ENCODE peak calls at places on chromosomes 13 and 19, in five cellular contexts. H is A172; U is WTC11; Z is stimulated activated CD4-positive, alpha-beta T cell treated with anti-CD3 and anti-CD28 coated beads, Interleukin-4, amount 100 ng/mL, for 4 hours; T is globus pallidus. P is an unnamed sample.

GRCh38 chr13:77026783-77027621 is at the start of gene FBXL3:
- DNase-seq in U (peak; percentile 75), H (peak; percentile 73), T (peak; percentile 86), Z (peak; percentile 77), P (peak; percentile 83)

GRCh38 chr19:51394045-51394836 is 3.9 kb upstream of the C19orf84 start:
- DNase-seq in T (peak; percentile 95), H (peak; percentile 96), U (peak; percentile 98), Z (peak; percentile 80), P (peak; percentile 100)

GRCh38 chr19:54136864-54137113 is 773 bp upstream of the CNOT3 start:
- DNase-seq in T (no peak), H (no peak), Z (no peak), U (no peak), P (no peak)

GRCh38 chr13:44413095-44413494 is 39.5 kb downstream of the SERP2 start:
- DNase-seq in U (no peak), T (no peak), H (no peak), Z (no peak), P (no peak)

GRCh38 chr19:49676136-49676689 is 858 bp upstream of the PRMT1 start:
- DNase-seq in H (peak; percentile 96), Z (peak; percentile 48), U (peak; percentile 73), T (no peak), P (peak; percentile 96)

GRCh38 chr13:106241974-106242373 is 293.5 kb downstream of the EFNB2 start:
- DNase-seq in Z (no peak), H (no peak), U (no peak), T (no peak), P (peak; percentile 31)

GRCh38 chr13:45257638-45258338 is 56.9 kb upstream of the KCTD4 start:
- DNase-seq in Z (no peak), H (peak; percentile 34), T (no peak), U (no peak), P (no peak)

GRCh38 chr13:46622013-46622917 is 69.3 kb downstream of the LRCH1 start:
- DNase-seq in T (no peak), U (no peak), Z (no peak), H (no peak), P (no peak)

GRCh38 chr19:58328999-58329398 is 2.2 kb downstream of the ZSCAN22 start:
- DNase-seq in T (no peak), Z (no peak), H (no peak), U (peak; percentile 77), P (peak; percentile 86)

GRCh38 chr19:31520633-31521032 is 171.4 kb upstream of the TSHZ3 start:
- DNase-seq in T (no peak), H (no peak), Z (no peak), U (no peak), P (no peak)

GRCh38 chr13:113933901-113934300 is 40.0 kb downstream of the C13orf46 start:
- DNase-seq in H (no peak), Z (no peak), U (no peak), T (no peak), P (no peak)

GRCh38 chr13:39415003-39415402 is 188.0 kb downstream of the LHFPL6 start:
- DNase-seq in Z (no peak), H (no peak), U (no peak), T (peak; percentile 37), P (no peak)

GRCh38 chr19:33580026-33580644 is 41.6 kb upstream of the CHST8 start:
- DNase-seq in Z (no peak), H (no peak), U (no peak), T (no peak), P (no peak)

GRCh38 chr13:106373304-106373988 is 162.0 kb downstream of the EFNB2 start:
- DNase-seq in H (no peak), U (no peak), Z (no peak), T (no peak), P (no peak)

GRCh38 chr13:21371011-21371410 is 88.1 kb downstream of the ZDHHC20 start:
- DNase-seq in Z (no peak), U (no peak), T (no peak), H (no peak), P (no peak)

GRCh38 chr19:54209748-54210494 is 9.3 kb downstream of the RPS9 start:
- DNase-seq in H (peak; percentile 99), U (no peak), Z (no peak), T (peak; percentile 87), P (no peak)

GRCh38 chr13:114002009-114002544 is 28.2 kb upstream of the C13orf46 start:
- DNase-seq in Z (no peak), T (no peak), U (no peak), H (peak; percentile 57), P (peak; percentile 74)

GRCh38 chr19:33214621-33215020 is 11.0 kb downstream of the SLC7A10 start:
- DNase-seq in U (peak; percentile 65), T (no peak), H (peak; percentile 18), Z (no peak), P (peak; percentile 72)

GRCh38 chr13:37168922-37169321 is 63.5 kb upstream of the CSNK1A1L start:
- DNase-seq in Z (no peak), U (no peak), T (no peak), H (no peak), P (no peak)

GRCh38 chr13:73832203-73832602 is 302.0 kb downstream of the KLF12 start:
- DNase-seq in U (no peak), T (no peak), Z (no peak), H (no peak), P (no peak)

GRCh38 chr13:96544965-96545364 is 449.3 kb downstream of the OXGR1 start:
- DNase-seq in U (no peak), Z (no peak), H (no peak), T (no peak), P (no peak)

GRCh38 chr19:18840288-18841260 is 8.8 kb downstream of the UPF1 start:
- DNase-seq in Z (no peak), H (no peak), U (no peak), T (no peak), P (no peak)

GRCh38 chr19:37077615-37077928 is 661 bp upstream of the ZNF420 start:
- DNase-seq in Z (no peak), U (no peak), T (no peak), H (no peak), P (no peak)

GRCh38 chr19:53670345-53670744 is 38.5 kb downstream of the DPRX start:
- DNase-seq in H (no peak), Z (no peak), T (no peak), U (no peak), P (peak; percentile 65)

GRCh38 chr19:56690668-56691067 is 19.1 kb upstream of the ZNF835 start:
- DNase-seq in Z (no peak), T (no peak), U (no peak), H (no peak), P (no peak)

GRCh38 chr13:45222919-45223318 is 22.1 kb upstream of the KCTD4 start:
- DNase-seq in Z (no peak), H (no peak), U (no peak), T (no peak), P (no peak)

GRCh38 chr19:35736913-35737886 is 5.1 kb downstream of the IGFLR1 start:
- DNase-seq in H (no peak), U (no peak), T (no peak), Z (no peak), P (no peak)

GRCh38 chr19:32406161-32407003 is 812 bp downstream of the DPY19L3 start:
- DNase-seq in H (no peak), Z (no peak), T (peak; percentile 14), U (peak; percentile 76), P (peak; percentile 68)

GRCh38 chr19:34365463-34366401 is 736 bp downstream of the GPI start:
- DNase-seq in U (peak; percentile 29), H (peak; percentile 40), Z (peak; percentile 27), T (no peak), P (peak; percentile 36)

GRCh38 chr19:50178320-50178719 is 15.2 kb upstream of the IZUMO2 start:
- DNase-seq in H (no peak), U (no peak), T (no peak), Z (no peak), P (no peak)

GRCh38 chr13:43877788-43878187 is 1.8 kb downstream of the CCDC122 start:
- DNase-seq in T (peak; percentile 29), Z (no peak), U (no peak), H (no peak), P (no peak)

GRCh38 chr13:36778083-36778671 is 40.8 kb upstream of the RFXAP start:
- DNase-seq in U (peak; percentile 25), T (no peak), H (peak; percentile 25), Z (no peak), P (peak; percentile 86)

GRCh38 chr13:27482996-27483395 is 32.6 kb upstream of the MTIF3 start:
- DNase-seq in U (no peak), T (peak; percentile 36), Z (no peak), H (no peak), P (no peak)